ENCODE peak calls at places on chromosomes 1 and 21, in six cellular contexts. P, C, M, V, L and A are unnamed samples.
A peak's percentile ranks its signal among the peaks of the same experiment; 100 is the strongest.

GRCh38 chr21:29144736-29145353 is 14.4 kb downstream of the MAP3K7CL start:
- DNase-seq in P (no peak), C (no peak), M (no peak), V (no peak), L (no peak), A (no peak)

GRCh38 chr1:158011714-158012113 is 18.3 kb downstream of the KIRREL1 start:
- DNase-seq in P (no peak), C (no peak), M (peak; percentile 57), V (peak; percentile 43), L (no peak), A (no peak)

GRCh38 chr1:224116131-224116530 is 2.2 kb downstream of the FBXO28 start:
- DNase-seq in P (no peak), C (no peak), M (peak; percentile 67), V (peak; percentile 70), L (peak; percentile 63), A (no peak)

GRCh38 chr1:218347316-218347712 is 2.2 kb downstream of the TGFB2 start:
- DNase-seq in P (no peak), C (no peak), M (peak; percentile 52), V (peak; percentile 61), L (no peak), A (no peak)

GRCh38 chr1:171433451-171433850 is 51.9 kb upstream of the PRRC2C start:
- DNase-seq in P (no peak), C (no peak), M (peak; percentile 23), V (peak; percentile 45), L (no peak), A (no peak)

GRCh38 chr1:51768971-51769601 is 109.4 kb downstream of the NRDC start:
- DNase-seq in P (no peak), C (no peak), M (peak; percentile 81), V (peak; percentile 85), L (peak; percentile 39), A (no peak)

GRCh38 chr1:116340506-116341240 is 32.4 kb upstream of the ATP1A1 start:
- DNase-seq in P (no peak), C (no peak), M (no peak), V (no peak), L (no peak), A (no peak)

GRCh38 chr1:81519987-81520386 is 280.7 kb upstream of the ADGRL2 start:
- DNase-seq in P (no peak), C (no peak), M (no peak), V (no peak), L (no peak), A (no peak)

GRCh38 chr1:86339421-86339820 is 56.7 kb downstream of the ODF2L start:
- DNase-seq in P (no peak), C (no peak), M (peak; percentile 52), V (no peak), L (no peak), A (no peak)

GRCh38 chr1:194104247-194104844 is 917.9 kb upstream of the B3GALT2 start:
- DNase-seq in P (no peak), C (no peak), M (no peak), V (no peak), L (no peak), A (no peak)

GRCh38 chr1:177847843-177848242 is 122.0 kb downstream of the SEC16B start:
- DNase-seq in P (no peak), C (no peak), M (peak; percentile 44), V (peak; percentile 65), L (no peak), A (no peak)

GRCh38 chr1:55257958-55258357 is 42.8 kb upstream of the USP24 start:
- DNase-seq in P (no peak), C (no peak), M (peak; percentile 14), V (no peak), L (no peak), A (no peak)

DNA sequence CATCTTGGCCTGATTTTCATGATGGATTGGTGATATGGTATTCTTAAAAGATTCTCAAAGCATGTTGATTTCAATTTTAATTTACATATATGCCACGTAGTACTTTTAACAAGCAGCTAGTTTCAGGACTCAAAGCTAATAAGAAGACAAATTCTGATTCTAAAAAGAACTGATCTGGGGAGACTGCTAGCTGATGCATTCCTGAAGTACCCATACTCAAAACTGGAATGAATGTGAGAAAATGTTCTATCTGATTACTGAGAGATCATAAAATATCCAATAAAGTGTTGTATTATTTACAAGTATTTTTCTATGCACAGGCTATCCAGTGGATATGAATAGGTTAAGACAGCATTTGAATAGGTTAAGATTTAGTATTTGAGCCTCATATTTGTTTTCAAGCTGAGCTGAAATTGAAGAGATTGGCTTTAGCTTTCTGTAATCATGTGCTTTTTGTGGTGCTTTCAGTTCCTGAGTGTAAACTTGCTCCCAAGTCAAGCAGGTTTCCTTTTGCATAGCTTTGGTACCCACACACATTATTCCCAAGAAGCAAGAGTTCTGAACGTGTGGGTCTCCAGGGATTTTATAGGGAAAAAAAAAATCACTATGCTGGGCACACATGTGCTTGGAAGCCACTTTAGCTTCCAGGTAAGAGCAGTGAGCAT is 114.1 kb downstream of the VPS13D start:
- DNase-seq in P (no peak), C (no peak), M (no peak), V (no peak), L (no peak), A (no peak)
- TF ChIP-seq CTCF in P (no peak), C (no peak), M (no peak), V (no peak), L (no peak), A (no peak)

GRCh38 chr1:201328576-201328975 is 45.3 kb downstream of the PKP1 start:
- DNase-seq in P (no peak), C (peak; percentile 13), M (no peak), V (no peak), L (no peak), A (no peak)
- H3K4me3 ChIP-seq in P (no peak overlapping the region), C (no peak overlapping the region), M (no peak overlapping the region), V (no peak overlapping the region), L (no peak overlapping the region), A (no peak overlapping the region)

DNA sequence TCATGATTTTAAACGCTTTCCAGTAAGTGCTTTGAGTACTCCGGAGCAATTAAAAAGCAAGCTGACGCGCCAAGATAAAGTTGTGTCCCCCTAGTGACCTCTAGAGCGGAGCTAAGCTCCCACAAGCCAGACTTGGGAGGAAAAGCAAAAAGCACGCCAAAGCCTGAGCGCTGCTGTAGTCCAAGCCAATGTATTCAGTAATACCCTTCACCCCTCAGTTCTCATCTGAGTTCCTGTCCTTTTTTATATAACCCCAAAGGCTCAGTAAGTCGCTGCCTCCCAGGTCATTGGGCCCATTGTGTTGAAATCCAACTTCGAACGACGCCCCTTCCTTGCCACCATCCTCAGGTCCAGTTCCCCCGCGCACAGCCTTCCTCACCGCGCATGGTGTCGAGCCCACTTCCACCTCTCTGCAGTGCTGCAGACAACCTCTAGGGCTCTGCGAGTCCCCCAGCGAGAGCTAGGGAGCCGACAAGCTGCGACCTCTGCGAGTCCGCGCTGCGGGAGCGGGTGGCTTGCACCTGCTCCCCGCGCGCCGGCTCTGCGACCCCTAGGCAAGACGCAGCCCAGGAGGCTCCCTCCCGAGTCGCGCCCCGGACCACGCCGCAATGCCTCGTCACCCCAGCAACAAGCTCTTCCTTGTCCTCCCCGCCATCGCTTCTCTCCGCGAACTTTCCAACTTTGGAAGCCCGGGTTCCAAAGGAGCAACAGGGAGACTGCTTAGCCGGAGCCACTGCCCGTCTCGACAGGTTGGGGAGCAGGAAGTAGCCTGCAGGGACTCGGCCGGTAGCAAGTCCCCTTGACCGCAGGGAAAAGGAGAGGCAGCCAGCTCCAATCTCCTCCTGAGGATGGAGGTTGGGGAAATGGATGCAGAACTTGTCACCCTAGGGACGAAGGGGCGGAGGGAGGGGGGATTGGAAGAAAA is 3.8 kb upstream of the SLC44A5 start:
- DNase-seq in P (peak; percentile 30), C (peak; percentile 65), M (peak; percentile 34), V (no peak), L (no peak), A (peak; percentile 28)
- TF ChIP-seq CTCF in P (peak; percentile 31), C (peak; percentile 34), M (peak; percentile 48), V (peak; percentile 56), L (peak; percentile 74), A (no peak)

GRCh38 chr1:121518726-121519041 is 333.9 kb downstream of the SRGAP2C start:
- DNase-seq in P (no peak), C (no peak), M (no peak), V (no peak), L (no peak), A (no peak)
- H3K4me3 ChIP-seq in P (peak overlapping the region; percentile 45), C (peak overlapping the region; percentile 55), M (peak overlapping the region; percentile 81), V (peak overlapping the region; percentile 60), L (peak overlapping the region; percentile 63), A (no peak overlapping the region)

GRCh38 chr1:96842215-96842614 is 120.6 kb downstream of the PTBP2 start:
- DNase-seq in P (no peak), C (no peak), M (peak; percentile 37), V (peak; percentile 25), L (no peak), A (no peak)
- TF ChIP-seq CTCF in P (no peak), C (no peak), M (peak; percentile 35), V (peak; percentile 38), L (peak; percentile 19), A (no peak)

GRCh38 chr1:90717665-90718410 is 736 bp upstream of the BARHL2 start:
- DNase-seq in P (no peak), C (no peak), M (peak; percentile 46), V (peak; percentile 14), L (no peak), A (no peak)
- H3K4me3 ChIP-seq in P (peak overlapping the region; percentile 26), C (peak overlapping the region; percentile 14), M (peak overlapping the region; percentile 30), V (peak overlapping the region; percentile 47), L (no peak overlapping the region), A (no peak overlapping the region)

DNA sequence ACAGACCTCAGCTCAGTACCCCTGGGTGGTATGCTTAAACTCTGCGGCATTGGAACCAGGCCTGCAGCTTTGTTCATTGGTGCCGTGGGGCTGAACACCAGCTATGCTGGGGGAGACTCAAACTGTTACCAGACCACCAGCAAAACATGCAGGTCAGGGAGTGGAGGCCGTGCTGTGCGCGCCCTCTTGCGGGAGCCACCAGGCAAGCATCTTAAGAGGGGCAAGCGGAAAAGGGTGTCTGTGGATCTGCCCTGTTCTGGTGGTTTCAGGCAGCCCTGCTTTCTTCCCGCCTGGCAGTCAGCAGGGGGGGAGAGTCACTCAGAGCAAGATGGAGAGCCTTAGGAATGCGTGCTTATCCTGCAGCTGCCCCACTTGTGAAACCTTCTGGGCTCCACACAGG is 276.9 kb upstream of the ZRANB2 start:
- DNase-seq in P (no peak), C (no peak), M (peak; percentile 21), V (no peak), L (no peak), A (no peak)
- TF ChIP-seq CTCF in P (no peak), C (no peak), M (peak; percentile 34), V (peak; percentile 24), L (no peak), A (no peak)